ENCODE peak calls at places on chromosomes 12 and 14, in eight cellular contexts. L is Caki2; A is NCI-H748 treated with DMSO at 0.1 percent for 48 hours; S is transverse colon; O is cardiac septum; I is HCT116; E is CD4-positive, CD25-positive, alpha-beta regulatory T cell; F is HFF-Myc. R is an unnamed sample.

GRCh38 chr14:91298576-91298975 is 54.1 kb upstream of the GPR68 start:
- DNase-seq in F (no peak), L (no peak), S (no peak), E (no peak), I (no peak), O (no peak), A (no peak), R (no peak)

GRCh38 chr14:67426983-67427601 is 15.1 kb upstream of the PLEK2 start:
- DNase-seq in S (peak; percentile 82), F (peak; percentile 48), L (peak; percentile 45), O (no peak), A (peak; percentile 69), E (peak; percentile 60), I (peak; percentile 71), R (peak; percentile 75)

GRCh38 chr14:54564071-54564798 is 2.7 kb upstream of the SAMD4A start:
- DNase-seq in E (no peak), S (no peak), I (no peak), A (peak; percentile 15), F (no peak), L (peak; percentile 64), O (no peak), R (no peak)

GRCh38 chr12:52280796-52281560 is 6.5 kb downstream of the KRT86 start:
- DNase-seq in F (peak; percentile 58), O (peak; percentile 73), A (no peak), L (peak; percentile 99), I (peak; percentile 90), S (peak; percentile 39), E (no peak), R (no peak)

GRCh38 chr12:24393105-24393504 is 443.6 kb upstream of the SOX5 start:
- DNase-seq in A (no peak), L (no peak), F (no peak), O (no peak), I (no peak), S (no peak), E (no peak), R (no peak)

GRCh38 chr12:6370994-6371754 is 4.2 kb downstream of the SCNN1A start:
- DNase-seq in L (peak; percentile 99), O (no peak), A (peak; percentile 92), I (peak; percentile 95), F (peak; percentile 30), S (peak; percentile 84), E (no peak), R (no peak)

GRCh38 chr12:65695077-65695865 is 129.0 kb upstream of the HMGA2 start:
- DNase-seq in A (no peak), S (peak; percentile 27), F (peak; percentile 72), I (peak; percentile 93), L (peak; percentile 99), E (no peak), O (peak; percentile 79), R (no peak)

GRCh38 chr12:131346578-131347344 is 364.1 kb upstream of the SFSWAP start:
- DNase-seq in F (no peak), A (no peak), I (no peak), S (no peak), O (no peak), L (no peak), E (no peak), R (no peak)

GRCh38 chr14:39030209-39030608 is 72.8 kb downstream of the SEC23A start:
- DNase-seq in L (no peak), A (no peak), S (no peak), F (no peak), E (no peak), O (no peak), I (no peak), R (no peak)

R was measured in naive thymus-derived CD8-positive, alpha-beta T cell.